ENCODE peak calls at places on chromosome 1, in four cellular contexts. One of them, this sample, is unnamed.

GRCh38 chr1:191206808-191207207 is 729.1 kb upstream of the BRINP3 start:
- DNase-seq in CD8-positive, alpha-beta T cell: no peak
- DNase-seq in AG04449: no peak
- DNase-seq in heart left ventricle: no peak
- DNase-seq in this sample: peak; percentile 25

GRCh38 chr1:91864017-91864700 is 21.8 kb downstream of the TGFBR3 start:
- DNase-seq in AG04449: no peak
- DNase-seq in CD8-positive, alpha-beta T cell: no peak
- DNase-seq in heart left ventricle: no peak
- DNase-seq in this sample: peak; percentile 37

GRCh38 chr1:36139521-36139920 is 9.8 kb downstream of the TRAPPC3 start:
- DNase-seq in heart left ventricle: no peak
- DNase-seq in CD8-positive, alpha-beta T cell: no peak
- DNase-seq in AG04449: no peak
- DNase-seq in this sample: no peak

GRCh38 chr1:87956072-87956471 is 627.4 kb downstream of the LMO4 start:
- DNase-seq in CD8-positive, alpha-beta T cell: no peak
- DNase-seq in AG04449: peak; percentile 97
- DNase-seq in heart left ventricle: peak; percentile 22
- DNase-seq in this sample: peak; percentile 98

GRCh38 chr1:200231787-200232222 is 178.0 kb downstream of the ZNF281 start:
- DNase-seq in CD8-positive, alpha-beta T cell: no peak
- DNase-seq in heart left ventricle: no peak
- DNase-seq in AG04449: peak; percentile 80
- DNase-seq in this sample: no peak

GRCh38 chr1:218957971-218958370 is 215.7 kb upstream of the LYPLAL1 start:
- DNase-seq in heart left ventricle: no peak
- DNase-seq in AG04449: no peak
- DNase-seq in CD8-positive, alpha-beta T cell: no peak
- DNase-seq in this sample: no peak

GRCh38 chr1:209412036-209412435 is 171.5 kb upstream of the CAMK1G start:
- DNase-seq in heart left ventricle: no peak
- DNase-seq in AG04449: no peak
- DNase-seq in CD8-positive, alpha-beta T cell: no peak
- DNase-seq in this sample: no peak

GRCh38 chr1:23559985-23560755 is 869 bp upstream of the ID3 start:
- DNase-seq in heart left ventricle: no peak
- DNase-seq in CD8-positive, alpha-beta T cell: no peak
- DNase-seq in AG04449: no peak
- DNase-seq in this sample: no peak

GRCh38 chr1:59046730-59047157 is 250.2 kb upstream of the FGGY start:
- DNase-seq in heart left ventricle: no peak
- DNase-seq in CD8-positive, alpha-beta T cell: peak; percentile 53
- DNase-seq in AG04449: no peak
- DNase-seq in this sample: no peak

GRCh38 chr1:151988405-151988851 is 5.2 kb downstream of the S100A10 start:
- DNase-seq in heart left ventricle: no peak
- DNase-seq in AG04449: no peak
- DNase-seq in CD8-positive, alpha-beta T cell: no peak
- DNase-seq in this sample: peak; percentile 92

GRCh38 chr1:41268154-41268770 is 26.2 kb upstream of the SCMH1 start:
- DNase-seq in heart left ventricle: peak; percentile 77
- DNase-seq in AG04449: no peak
- DNase-seq in CD8-positive, alpha-beta T cell: peak; percentile 56
- DNase-seq in this sample: peak; percentile 19

GRCh38 chr1:13699510-13699909 is 478 bp upstream of the PRDM2 start:
- DNase-seq in CD8-positive, alpha-beta T cell: peak; percentile 19
- DNase-seq in heart left ventricle: no peak
- DNase-seq in AG04449: no peak
- DNase-seq in this sample: no peak

GRCh38 chr1:165312591-165312990 is 43.9 kb downstream of the LMX1A start:
- DNase-seq in heart left ventricle: no peak
- DNase-seq in CD8-positive, alpha-beta T cell: no peak
- DNase-seq in AG04449: no peak
- DNase-seq in this sample: no peak

GRCh38 chr1:116679091-116679827 is 11.7 kb upstream of the IGSF3 start:
- DNase-seq in AG04449: no peak
- DNase-seq in heart left ventricle: no peak
- DNase-seq in CD8-positive, alpha-beta T cell: no peak
- DNase-seq in this sample: no peak

GRCh38 chr1:202143011-202143767 is 1.3 kb downstream of the ARL8A start:
- DNase-seq in CD8-positive, alpha-beta T cell: no peak
- DNase-seq in heart left ventricle: no peak
- DNase-seq in AG04449: no peak
- DNase-seq in this sample: no peak

GRCh38 chr1:151584278-151584677 is 27.6 kb upstream of the SNX27 start:
- DNase-seq in heart left ventricle: no peak
- DNase-seq in CD8-positive, alpha-beta T cell: no peak
- DNase-seq in AG04449: no peak
- DNase-seq in this sample: no peak

GRCh38 chr1:196309386-196309785 is 298.9 kb downstream of the KCNT2 start:
- DNase-seq in AG04449: no peak
- DNase-seq in heart left ventricle: no peak
- DNase-seq in CD8-positive, alpha-beta T cell: no peak
- DNase-seq in this sample: no peak

GRCh38 chr1:109161836-109162606 is 48.1 kb downstream of the ELAPOR1 start:
- DNase-seq in heart left ventricle: peak; percentile 57
- DNase-seq in AG04449: peak; percentile 87
- DNase-seq in CD8-positive, alpha-beta T cell: no peak
- DNase-seq in this sample: peak; percentile 40

GRCh38 chr1:82225407-82226197 is 424.9 kb downstream of the ADGRL2 start:
- DNase-seq in heart left ventricle: no peak
- DNase-seq in AG04449: no peak
- DNase-seq in CD8-positive, alpha-beta T cell: no peak
- DNase-seq in this sample: peak; percentile 53

GRCh38 chr1:2231667-2232254 is 3.6 kb downstream of the SKI start:
- DNase-seq in heart left ventricle: peak; percentile 85
- DNase-seq in AG04449: no peak
- DNase-seq in CD8-positive, alpha-beta T cell: peak; percentile 88
- DNase-seq in this sample: no peak

GRCh38 chr1:155466996-155467395 is 95.6 kb downstream of the ASH1L start:
- DNase-seq in CD8-positive, alpha-beta T cell: no peak
- DNase-seq in AG04449: peak; percentile 63
- DNase-seq in heart left ventricle: no peak
- DNase-seq in this sample: peak; percentile 32

GRCh38 chr1:194538453-194538852 is 1352.0 kb upstream of the B3GALT2 start:
- DNase-seq in AG04449: no peak
- DNase-seq in heart left ventricle: no peak
- DNase-seq in CD8-positive, alpha-beta T cell: no peak
- DNase-seq in this sample: no peak

GRCh38 chr1:39509360-39510009 is 18.0 kb downstream of the BMP8A start:
- DNase-seq in AG04449: no peak
- DNase-seq in heart left ventricle: peak; percentile 64
- DNase-seq in CD8-positive, alpha-beta T cell: no peak
- DNase-seq in this sample: no peak

GRCh38 chr1:199551967-199552565 is 475.4 kb upstream of the NR5A2 start:
- DNase-seq in CD8-positive, alpha-beta T cell: no peak
- DNase-seq in heart left ventricle: peak; percentile 23
- DNase-seq in AG04449: peak; percentile 9
- DNase-seq in this sample: peak; percentile 35

GRCh38 chr1:9204156-9204720 is 30.3 kb upstream of the H6PD start:
- DNase-seq in heart left ventricle: no peak
- DNase-seq in AG04449: no peak
- DNase-seq in CD8-positive, alpha-beta T cell: no peak
- DNase-seq in this sample: no peak

GRCh38 chr1:85473390-85473789 is 8.4 kb upstream of the DDAH1 start:
- DNase-seq in heart left ventricle: no peak
- DNase-seq in AG04449: no peak
- DNase-seq in CD8-positive, alpha-beta T cell: no peak
- DNase-seq in this sample: no peak

GRCh38 chr1:117985973-117986372 is 56.4 kb downstream of the WDR3 start:
- DNase-seq in heart left ventricle: no peak
- DNase-seq in AG04449: no peak
- DNase-seq in CD8-positive, alpha-beta T cell: no peak
- DNase-seq in this sample: no peak

GRCh38 chr1:11132571-11133293 is 33.1 kb upstream of the EXOSC10 start:
- DNase-seq in CD8-positive, alpha-beta T cell: no peak
- DNase-seq in heart left ventricle: no peak
- DNase-seq in AG04449: no peak
- DNase-seq in this sample: no peak

GRCh38 chr1:171664976-171665375 is 12.5 kb upstream of the MYOC start:
- DNase-seq in AG04449: no peak
- DNase-seq in heart left ventricle: no peak
- DNase-seq in CD8-positive, alpha-beta T cell: no peak
- DNase-seq in this sample: peak; percentile 38

GRCh38 chr1:228748431-228748830 is 13.2 kb downstream of the RHOU start:
- DNase-seq in heart left ventricle: no peak
- DNase-seq in CD8-positive, alpha-beta T cell: no peak
- DNase-seq in AG04449: no peak
- DNase-seq in this sample: no peak

GRCh38 chr1:200733907-200734306 is 4.8 kb upstream of the CAMSAP2 start:
- DNase-seq in CD8-positive, alpha-beta T cell: no peak
- DNase-seq in heart left ventricle: no peak
- DNase-seq in AG04449: no peak
- DNase-seq in this sample: no peak

GRCh38 chr1:177600936-177601335 is 368.9 kb downstream of the SEC16B start:
- DNase-seq in CD8-positive, alpha-beta T cell: no peak
- DNase-seq in AG04449: no peak
- DNase-seq in heart left ventricle: no peak
- DNase-seq in this sample: no peak

GRCh38 chr1:43545321-43545685 is 14.6 kb downstream of the PTPRF start:
- DNase-seq in AG04449: no peak
- DNase-seq in heart left ventricle: no peak
- DNase-seq in CD8-positive, alpha-beta T cell: no peak
- DNase-seq in this sample: no peak
- H3K4me3 ChIP-seq in AG04449: no peak overlapping the region
- H3K4me3 ChIP-seq in heart left ventricle: no peak overlapping the region
- H3K4me3 ChIP-seq in CD8-positive, alpha-beta T cell: no peak overlapping the region
- H3K4me3 ChIP-seq in this sample: no peak overlapping the region

GRCh38 chr1:15282810-15283474 is 35.9 kb downstream of the FHAD1 start:
- DNase-seq in heart left ventricle: peak; percentile 67
- DNase-seq in AG04449: no peak
- DNase-seq in CD8-positive, alpha-beta T cell: no peak
- DNase-seq in this sample: no peak

GRCh38 chr1:15286452-15286851 is 39.4 kb downstream of the FHAD1 start:
- DNase-seq in AG04449: no peak
- DNase-seq in heart left ventricle: no peak
- DNase-seq in CD8-positive, alpha-beta T cell: no peak
- DNase-seq in this sample: no peak

GRCh38 chr1:15280416-15280815 is 33.4 kb downstream of the FHAD1 start:
- DNase-seq in AG04449: no peak
- DNase-seq in CD8-positive, alpha-beta T cell: no peak
- DNase-seq in heart left ventricle: no peak
- DNase-seq in this sample: no peak

GRCh38 chr1:15282038-15282437 is 35.0 kb downstream of the FHAD1 start:
- DNase-seq in heart left ventricle: no peak
- DNase-seq in AG04449: no peak
- DNase-seq in CD8-positive, alpha-beta T cell: no peak
- DNase-seq in this sample: no peak

GRCh38 chr1:15283500-15283899 is 36.5 kb downstream of the FHAD1 start:
- DNase-seq in AG04449: no peak
- DNase-seq in heart left ventricle: peak; percentile 51
- DNase-seq in CD8-positive, alpha-beta T cell: no peak
- DNase-seq in this sample: no peak
- TF ChIP-seq CTCF in AG04449: no peak
- TF ChIP-seq CTCF in heart left ventricle: no peak
- TF ChIP-seq CTCF in CD8-positive, alpha-beta T cell: no peak
- TF ChIP-seq CTCF in this sample: peak; percentile 23

DNA sequence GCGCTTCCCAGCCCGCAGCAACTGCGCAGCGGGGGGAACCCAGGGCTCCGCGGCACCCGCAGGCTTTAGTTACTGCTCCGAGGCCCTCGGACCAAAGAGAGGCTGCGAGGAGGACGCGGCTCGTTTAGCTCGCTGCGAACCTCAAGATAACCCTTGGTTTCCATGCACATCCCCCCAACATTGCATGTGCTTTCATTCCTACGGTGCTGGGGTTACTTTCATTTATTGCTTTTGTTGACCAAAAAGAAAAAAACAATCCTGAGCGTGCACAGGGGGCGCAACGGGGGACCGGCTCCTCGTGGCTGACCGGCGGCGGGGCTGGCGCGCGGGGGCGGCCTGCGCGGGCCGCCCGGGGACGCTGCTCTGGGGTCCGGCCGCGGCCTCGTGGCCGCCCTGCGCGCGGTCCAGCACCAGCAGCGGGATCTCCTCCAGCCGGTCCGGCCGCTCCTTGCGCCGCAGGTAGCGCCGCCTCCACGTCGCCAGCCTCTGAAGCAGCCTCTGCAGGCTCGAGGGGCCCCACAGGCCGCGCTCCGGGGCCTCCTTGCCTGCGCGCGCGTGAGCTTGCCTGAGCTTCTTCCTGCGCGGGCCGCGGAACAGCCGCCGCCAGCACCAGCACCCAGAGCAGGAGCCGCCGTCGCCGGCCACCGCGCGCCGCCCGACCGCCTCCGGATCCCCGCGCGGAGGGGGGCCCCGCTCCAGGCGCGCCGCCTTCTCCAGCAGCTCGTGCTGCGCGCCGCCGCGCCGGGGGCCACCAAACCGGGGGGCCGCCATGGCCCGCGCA is 77.4 kb downstream of the DESI2 start:
- DNase-seq in AG04449: no peak
- DNase-seq in CD8-positive, alpha-beta T cell: no peak
- DNase-seq in heart left ventricle: peak; percentile 51
- DNase-seq in this sample: no peak
- H3K4me3 ChIP-seq in AG04449: peak overlapping the region; percentile 55
- H3K4me3 ChIP-seq in CD8-positive, alpha-beta T cell: peak overlapping the region; percentile 53
- H3K4me3 ChIP-seq in heart left ventricle: peak overlapping the region; percentile 44
- H3K4me3 ChIP-seq in this sample: peak overlapping the region; percentile 47

GRCh38 chr1:95287078-95287477 is 53.1 kb downstream of the RWDD3 start:
- DNase-seq in AG04449: no peak
- DNase-seq in CD8-positive, alpha-beta T cell: no peak
- DNase-seq in heart left ventricle: no peak
- DNase-seq in this sample: no peak
- TF ChIP-seq CTCF in AG04449: no peak
- TF ChIP-seq CTCF in CD8-positive, alpha-beta T cell: no peak
- TF ChIP-seq CTCF in heart left ventricle: no peak
- TF ChIP-seq CTCF in this sample: peak; percentile 13

DNA sequence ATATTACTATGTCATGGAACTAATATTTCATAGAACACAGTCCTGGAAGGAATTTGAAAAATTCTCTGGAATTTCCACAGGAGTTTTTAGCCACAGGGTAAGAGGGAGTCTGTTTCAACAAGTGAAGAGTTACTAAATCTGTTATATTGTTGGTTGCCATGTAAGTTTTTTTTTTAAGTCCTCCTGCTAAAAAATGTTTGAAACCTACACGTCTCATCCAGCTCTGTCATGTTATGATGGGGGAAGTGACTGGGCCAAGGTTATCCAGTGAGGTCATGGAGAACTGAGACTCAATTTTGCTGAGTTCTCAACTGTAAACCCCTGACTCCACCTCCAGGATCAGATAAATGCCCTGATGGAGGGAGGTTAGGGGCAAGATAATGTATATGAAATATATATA is 60.8 kb upstream of the USP24 start:
- DNase-seq in AG04449: no peak
- DNase-seq in CD8-positive, alpha-beta T cell: no peak
- DNase-seq in heart left ventricle: no peak
- DNase-seq in this sample: no peak
- H3K4me3 ChIP-seq in AG04449: no peak overlapping the region
- H3K4me3 ChIP-seq in CD8-positive, alpha-beta T cell: no peak overlapping the region
- H3K4me3 ChIP-seq in heart left ventricle: no peak overlapping the region
- H3K4me3 ChIP-seq in this sample: no peak overlapping the region

GRCh38 chr1:3450202-3450863 is 4.1 kb upstream of the ARHGEF16 start:
- DNase-seq in AG04449: no peak
- DNase-seq in heart left ventricle: no peak
- DNase-seq in CD8-positive, alpha-beta T cell: no peak
- DNase-seq in this sample: no peak
- TF ChIP-seq CTCF in AG04449: no peak
- TF ChIP-seq CTCF in heart left ventricle: no peak
- TF ChIP-seq CTCF in CD8-positive, alpha-beta T cell: no peak
- TF ChIP-seq CTCF in this sample: no peak